ENCODE peak calls at places on chromosomes 2 and 18, in seven cellular contexts. One of them, this sample, is unnamed.

GRCh38 chr2:133885847-133886246 is 317.6 kb upstream of the NCKAP5 start:
- DNase-seq in mesenchymal stem cell: no peak
- DNase-seq in H9: peak
- DNase-seq in neuronal stem cell: no peak
- DNase-seq in H1: no peak
- DNase-seq in trophoblast cell: peak
- DNase-seq in IMR-90: peak
- DNase-seq in this sample: peak

GRCh38 chr2:199956062-199956380 is 639 bp downstream of the MAIP1 start:
- DNase-seq in trophoblast cell: no peak
- DNase-seq in IMR-90: no peak
- DNase-seq in H1: no peak
- DNase-seq in mesenchymal stem cell: no peak
- DNase-seq in H9: no peak
- DNase-seq in neuronal stem cell: no peak
- DNase-seq in this sample: no peak

GRCh38 chr2:205776720-205777119 is 94.4 kb downstream of the NRP2 start:
- DNase-seq in IMR-90: no peak
- DNase-seq in mesenchymal stem cell: no peak
- DNase-seq in H1: no peak
- DNase-seq in H9: no peak
- DNase-seq in trophoblast cell: no peak
- DNase-seq in neuronal stem cell: no peak
- DNase-seq in this sample: no peak

GRCh38 chr18:22106536-22107292 is 62.7 kb upstream of the GATA6 start:
- DNase-seq in trophoblast cell: peak
- DNase-seq in neuronal stem cell: no peak
- DNase-seq in mesenchymal stem cell: no peak
- DNase-seq in H1: no peak
- DNase-seq in IMR-90: peak
- DNase-seq in H9: no peak
- DNase-seq in this sample: peak

GRCh38 chr2:167212054-167212648 is 323.9 kb downstream of the XIRP2 start:
- DNase-seq in trophoblast cell: no peak
- DNase-seq in IMR-90: peak
- DNase-seq in H9: no peak
- DNase-seq in H1: no peak
- DNase-seq in mesenchymal stem cell: peak
- DNase-seq in neuronal stem cell: peak
- DNase-seq in this sample: peak

GRCh38 chr2:30681022-30681421 is 126.2 kb downstream of the CAPN13 start:
- DNase-seq in mesenchymal stem cell: no peak
- DNase-seq in trophoblast cell: no peak
- DNase-seq in H1: no peak
- DNase-seq in H9: no peak
- DNase-seq in neuronal stem cell: no peak
- DNase-seq in IMR-90: no peak
- DNase-seq in this sample: no peak

GRCh38 chr2:72770879-72771461 is 54.9 kb downstream of the EXOC6B start:
- DNase-seq in trophoblast cell: peak
- DNase-seq in IMR-90: peak
- DNase-seq in H9: no peak
- DNase-seq in H1: no peak
- DNase-seq in mesenchymal stem cell: peak
- DNase-seq in neuronal stem cell: peak
- DNase-seq in this sample: peak

GRCh38 chr18:2139676-2140075 is 431.6 kb downstream of the METTL4 start:
- DNase-seq in H9: no peak
- DNase-seq in mesenchymal stem cell: peak
- DNase-seq in H1: no peak
- DNase-seq in trophoblast cell: peak
- DNase-seq in neuronal stem cell: no peak
- DNase-seq in IMR-90: no peak
- DNase-seq in this sample: no peak

GRCh38 chr18:21740724-21741510 is at the start of gene MIB1:
- DNase-seq in IMR-90: peak
- DNase-seq in H1: no peak
- DNase-seq in mesenchymal stem cell: peak
- DNase-seq in trophoblast cell: peak
- DNase-seq in H9: no peak
- DNase-seq in neuronal stem cell: peak
- DNase-seq in this sample: peak

GRCh38 chr2:62459106-62459505 is 46.9 kb downstream of the TMEM17 start:
- DNase-seq in IMR-90: no peak
- DNase-seq in trophoblast cell: peak
- DNase-seq in H1: no peak
- DNase-seq in H9: no peak
- DNase-seq in mesenchymal stem cell: no peak
- DNase-seq in neuronal stem cell: no peak
- DNase-seq in this sample: no peak

GRCh38 chr2:120066708-120067547 is 54.1 kb downstream of the EPB41L5 start:
- DNase-seq in H1: no peak
- DNase-seq in IMR-90: peak
- DNase-seq in neuronal stem cell: no peak
- DNase-seq in H9: no peak
- DNase-seq in trophoblast cell: no peak
- DNase-seq in mesenchymal stem cell: peak
- DNase-seq in this sample: peak

GRCh38 chr2:112317303-112318158 is 42.1 kb downstream of the ZC3H6 start:
- DNase-seq in H1: no peak
- DNase-seq in trophoblast cell: no peak
- DNase-seq in neuronal stem cell: no peak
- DNase-seq in IMR-90: peak
- DNase-seq in H9: no peak
- DNase-seq in mesenchymal stem cell: no peak
- DNase-seq in this sample: no peak
- H3K4me2 ChIP-seq in H1: no peak
- H3K4me2 ChIP-seq in trophoblast cell: no peak
- H3K4me2 ChIP-seq in neuronal stem cell: no peak
- H3K4me2 ChIP-seq in IMR-90: no peak
- H3K4me2 ChIP-seq in H9: no peak
- H3K4me2 ChIP-seq in mesenchymal stem cell: no peak
- H3K4me2 ChIP-seq in this sample: no peak

GRCh38 chr2:157698430-157698829 is 69.8 kb upstream of the ACVR1C start:
- DNase-seq in H9: no peak
- DNase-seq in mesenchymal stem cell: no peak
- DNase-seq in neuronal stem cell: no peak
- DNase-seq in trophoblast cell: no peak
- DNase-seq in IMR-90: peak
- DNase-seq in H1: no peak
- DNase-seq in this sample: peak

GRCh38 chr2:157699806-157700205 is 71.1 kb upstream of the ACVR1C start:
- DNase-seq in neuronal stem cell: no peak
- DNase-seq in IMR-90: no peak
- DNase-seq in mesenchymal stem cell: no peak
- DNase-seq in trophoblast cell: no peak
- DNase-seq in H1: no peak
- DNase-seq in H9: no peak
- DNase-seq in this sample: no peak

GRCh38 chr2:157696036-157696435 is 67.4 kb upstream of the ACVR1C start:
- DNase-seq in H1: no peak
- DNase-seq in IMR-90: peak
- DNase-seq in neuronal stem cell: no peak
- DNase-seq in trophoblast cell: no peak
- DNase-seq in H9: no peak
- DNase-seq in mesenchymal stem cell: no peak
- DNase-seq in this sample: no peak

DNA sequence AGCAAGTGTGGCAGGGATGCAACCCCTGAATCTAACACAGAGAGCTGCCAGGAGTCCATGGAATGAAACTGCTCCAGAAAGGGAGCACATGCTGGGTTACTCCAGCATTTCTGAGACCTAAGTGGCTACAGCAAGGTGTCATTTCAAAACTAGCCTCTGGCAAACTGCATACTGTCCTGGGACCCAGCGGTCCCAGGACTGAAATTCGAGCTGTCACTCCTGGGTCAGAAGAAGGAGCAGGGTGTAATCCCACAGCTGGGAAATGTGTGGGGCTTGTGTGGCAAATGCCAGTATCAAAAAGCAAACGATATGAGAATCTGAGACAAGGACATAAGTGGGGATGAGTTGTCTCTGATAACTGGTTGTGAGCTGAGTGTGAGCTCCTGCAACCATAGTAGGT is 70.3 kb upstream of the ACVR1C start:
- DNase-seq in H1: no peak
- DNase-seq in IMR-90: no peak
- DNase-seq in mesenchymal stem cell: no peak
- DNase-seq in H9: no peak
- DNase-seq in trophoblast cell: no peak
- DNase-seq in neuronal stem cell: no peak
- DNase-seq in this sample: no peak
- H2BK5ac ChIP-seq in H1: no peak
- H2BK5ac ChIP-seq in IMR-90: no peak
- H2BK5ac ChIP-seq in mesenchymal stem cell: no peak
- H2BK5ac ChIP-seq in H9: no peak
- H2BK5ac ChIP-seq in trophoblast cell: no peak
- H2BK5ac ChIP-seq in neuronal stem cell: no peak
- H2BK5ac ChIP-seq in this sample: no peak

GRCh38 chr2:140882671-140883620 is 1247.9 kb downstream of the LRP1B start:
- DNase-seq in trophoblast cell: no peak
- DNase-seq in IMR-90: peak
- DNase-seq in H9: no peak
- DNase-seq in H1: no peak
- DNase-seq in neuronal stem cell: no peak
- DNase-seq in mesenchymal stem cell: peak
- DNase-seq in this sample: no peak
- H2AK5ac ChIP-seq in trophoblast cell: no peak
- H2AK5ac ChIP-seq in IMR-90: peak
- H2AK5ac ChIP-seq in H9: no peak
- H2AK5ac ChIP-seq in H1: no peak
- H2AK5ac ChIP-seq in neuronal stem cell: no peak
- H2AK5ac ChIP-seq in mesenchymal stem cell: no peak
- H2AK5ac ChIP-seq in this sample: no peak

GRCh38 chr2:172097557-172098131 is 5.1 kb downstream of the DLX2 start:
- DNase-seq in IMR-90: no peak
- DNase-seq in mesenchymal stem cell: no peak
- DNase-seq in trophoblast cell: no peak
- DNase-seq in H9: no peak
- DNase-seq in H1: no peak
- DNase-seq in neuronal stem cell: peak
- DNase-seq in this sample: peak
- H3K4me2 ChIP-seq in IMR-90: no peak
- H3K4me2 ChIP-seq in mesenchymal stem cell: no peak
- H3K4me2 ChIP-seq in trophoblast cell: peak
- H3K4me2 ChIP-seq in H9: peak
- H3K4me2 ChIP-seq in H1: peak
- H3K4me2 ChIP-seq in neuronal stem cell: no peak
- H3K4me2 ChIP-seq in this sample: no peak

GRCh38 chr2:176155341-176156044 is 1.6 kb upstream of the HOXD3 start:
- DNase-seq in H9: no peak
- DNase-seq in IMR-90: no peak
- DNase-seq in H1: no peak
- DNase-seq in mesenchymal stem cell: no peak
- DNase-seq in trophoblast cell: no peak
- DNase-seq in neuronal stem cell: no peak
- DNase-seq in this sample: no peak
- H2BK5ac ChIP-seq in H9: no peak
- H2BK5ac ChIP-seq in IMR-90: no peak
- H2BK5ac ChIP-seq in H1: no peak
- H2BK5ac ChIP-seq in mesenchymal stem cell: no peak
- H2BK5ac ChIP-seq in trophoblast cell: no peak
- H2BK5ac ChIP-seq in neuronal stem cell: no peak
- H2BK5ac ChIP-seq in this sample: no peak

GRCh38 chr2:179606141-179606540 is 255.3 kb downstream of the ZNF385B start:
- DNase-seq in trophoblast cell: no peak
- DNase-seq in H9: no peak
- DNase-seq in neuronal stem cell: no peak
- DNase-seq in IMR-90: no peak
- DNase-seq in mesenchymal stem cell: no peak
- DNase-seq in H1: no peak
- DNase-seq in this sample: no peak

GRCh38 chr2:179604638-179605037 is 256.8 kb downstream of the ZNF385B start:
- DNase-seq in H1: no peak
- DNase-seq in IMR-90: no peak
- DNase-seq in trophoblast cell: no peak
- DNase-seq in neuronal stem cell: no peak
- DNase-seq in mesenchymal stem cell: no peak
- DNase-seq in H9: no peak
- DNase-seq in this sample: no peak

GRCh38 chr2:179605341-179605740 is 256.1 kb downstream of the ZNF385B start:
- DNase-seq in neuronal stem cell: no peak
- DNase-seq in mesenchymal stem cell: no peak
- DNase-seq in H9: no peak
- DNase-seq in H1: no peak
- DNase-seq in trophoblast cell: no peak
- DNase-seq in IMR-90: peak
- DNase-seq in this sample: no peak

GRCh38 chr2:179602452-179602851 is 259.0 kb downstream of the ZNF385B start:
- DNase-seq in neuronal stem cell: no peak
- DNase-seq in IMR-90: peak
- DNase-seq in H1: no peak
- DNase-seq in mesenchymal stem cell: no peak
- DNase-seq in trophoblast cell: no peak
- DNase-seq in H9: no peak
- DNase-seq in this sample: no peak
- H2AK5ac ChIP-seq in neuronal stem cell: no peak
- H2AK5ac ChIP-seq in IMR-90: no peak
- H2AK5ac ChIP-seq in H1: no peak
- H2AK5ac ChIP-seq in mesenchymal stem cell: no peak
- H2AK5ac ChIP-seq in trophoblast cell: no peak
- H2AK5ac ChIP-seq in H9: no peak
- H2AK5ac ChIP-seq in this sample: no peak

DNA sequence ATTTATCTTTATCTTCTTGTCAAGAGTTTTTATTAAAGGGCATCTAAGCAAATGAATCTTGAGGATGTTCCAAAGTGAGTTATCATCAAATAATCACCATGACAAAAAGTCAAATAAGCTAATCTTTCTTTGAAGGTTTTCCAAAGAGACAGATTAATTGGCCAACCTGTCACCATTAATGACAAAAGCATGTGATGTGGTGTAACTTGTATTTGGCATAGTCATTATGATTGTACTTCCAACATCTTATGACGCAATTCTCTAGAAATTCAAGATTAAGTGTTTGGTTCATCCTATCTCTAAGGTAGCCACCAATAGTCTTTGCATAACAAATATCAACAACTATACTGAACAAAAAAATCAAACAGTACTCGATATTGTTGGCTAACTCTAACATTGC is 28.6 kb downstream of the RBMS1 start:
- DNase-seq in H9: no peak
- DNase-seq in mesenchymal stem cell: no peak
- DNase-seq in H1: no peak
- DNase-seq in trophoblast cell: no peak
- DNase-seq in IMR-90: no peak
- DNase-seq in neuronal stem cell: no peak
- DNase-seq in this sample: no peak
- H3K4me2 ChIP-seq in H9: no peak
- H3K4me2 ChIP-seq in mesenchymal stem cell: no peak
- H3K4me2 ChIP-seq in H1: no peak
- H3K4me2 ChIP-seq in trophoblast cell: no peak
- H3K4me2 ChIP-seq in IMR-90: no peak
- H3K4me2 ChIP-seq in neuronal stem cell: no peak
- H3K4me2 ChIP-seq in this sample: no peak

GRCh38 chr2:60251247-60251646 is 302.2 kb downstream of the BCL11A start:
- DNase-seq in trophoblast cell: no peak
- DNase-seq in mesenchymal stem cell: no peak
- DNase-seq in IMR-90: no peak
- DNase-seq in neuronal stem cell: no peak
- DNase-seq in H9: no peak
- DNase-seq in H1: no peak
- DNase-seq in this sample: no peak
- H2BK5ac ChIP-seq in trophoblast cell: no peak
- H2BK5ac ChIP-seq in mesenchymal stem cell: no peak
- H2BK5ac ChIP-seq in IMR-90: no peak
- H2BK5ac ChIP-seq in neuronal stem cell: no peak
- H2BK5ac ChIP-seq in H9: no peak
- H2BK5ac ChIP-seq in H1: no peak
- H2BK5ac ChIP-seq in this sample: no peak